ENCODE peak calls at places on chromosomes 3 and 15, in five cellular contexts. A is mammary epithelial cell; K is OCI-M1; T is naive thymus-derived CD4-positive, alpha-beta T cell; B is activated T-cell treated with anti-CD3 and anti-CD28 coated beads for 1 hour. M is an unnamed sample.

GRCh38 chr3:89238836-89239235 is 131.4 kb downstream of the EPHA3 start:
- DNase-seq in K (peak), B (no peak), T (no peak), A (no peak), M (no peak)

GRCh38 chr15:39028069-39028468 is 463.5 kb upstream of the RASGRP1 start:
- DNase-seq in A (peak), K (no peak), T (no peak), B (no peak), M (no peak)

GRCh38 chr15:75174736-75175135 is 26.9 kb upstream of the C15orf39 start:
- DNase-seq in B (no peak), K (no peak), T (no peak), A (no peak), M (no peak)

GRCh38 chr3:104553121-104553520 is 813.6 kb upstream of the ALCAM start:
- DNase-seq in T (no peak), B (no peak), A (no peak), K (no peak), M (no peak)

GRCh38 chr3:58452176-58452575 is 18.5 kb upstream of the PDHB start:
- DNase-seq in T (no peak), A (no peak), B (no peak), K (no peak), M (no peak)

GRCh38 chr15:101127503-101128076 is 124.3 kb downstream of the CHSY1 start:
- DNase-seq in A (peak), B (no peak), T (peak), K (peak), M (peak)

GRCh38 chr3:44114142-44114541 is 127.5 kb upstream of the TOPAZ1 start:
- DNase-seq in K (peak), T (peak), A (no peak), B (peak), M (peak)

GRCh38 chr3:79297242-79297641 is 470.6 kb downstream of the ROBO1 start:
- DNase-seq in A (peak), B (no peak), T (no peak), K (peak), M (no peak)

GRCh38 chr15:32861741-32862140 is 143.9 kb downstream of the GREM1 start:
- DNase-seq in T (no peak), A (peak), K (no peak), B (no peak), M (peak)

GRCh38 chr3:12170207-12170606 is 11.5 kb upstream of the TIMP4 start:
- DNase-seq in B (no peak), K (peak), T (no peak), A (no peak), M (no peak)

GRCh38 chr15:95032181-95032580 is 800.8 kb downstream of the MCTP2 start:
- DNase-seq in T (no peak), B (no peak), K (no peak), A (no peak), M (no peak)

GRCh38 chr15:60070838-60071493 is 66.9 kb downstream of the FOXB1 start:
- DNase-seq in K (no peak), A (peak), T (no peak), B (no peak), M (no peak)

GRCh38 chr15:94610069-94610863 is 378.9 kb downstream of the MCTP2 start:
- DNase-seq in A (no peak), B (no peak), T (no peak), K (no peak), M (no peak)

GRCh38 chr3:119405315-119405714 is 58.1 kb downstream of the TMEM39A start:
- DNase-seq in B (no peak), T (no peak), K (no peak), A (no peak), M (no peak)

GRCh38 chr15:99326235-99326634 is 75.0 kb downstream of the LRRC28 start:
- DNase-seq in K (no peak), B (no peak), T (no peak), A (peak), M (no peak)

GRCh38 chr15:75947117-75947516 is 43.4 kb downstream of the FBXO22 start:
- DNase-seq in T (no peak), B (no peak), K (no peak), A (peak), M (no peak)

GRCh38 chr3:137121704-137122314 is 164.0 kb downstream of the IL20RB start:
- DNase-seq in T (peak), K (peak), B (no peak), A (peak), M (no peak)

GRCh38 chr3:152276688-152277087 is 8.0 kb downstream of the MBNL1 start:
- DNase-seq in B (no peak), K (peak), A (no peak), T (no peak), M (no peak)

GRCh38 chr15:78620839-78621421 is at the start of gene CHRNA3:
- DNase-seq in T (no peak), K (no peak), A (no peak), B (no peak), M (no peak)

GRCh38 chr3:146655333-146655996 is 50.3 kb upstream of the PLSCR5 start:
- DNase-seq in A (no peak), B (no peak), K (no peak), T (no peak), M (no peak)

GRCh38 chr3:129226374-129226773 is 23.0 kb upstream of the COPG1 start:
- DNase-seq in A (peak), B (no peak), T (no peak), K (peak), M (no peak)

GRCh38 chr15:100959066-100960050 is 40.2 kb downstream of the LRRK1 start:
- DNase-seq in A (no peak), B (no peak), T (no peak), K (no peak), M (no peak)

GRCh38 chr3:177802151-177802900 is 605.0 kb upstream of the TBL1XR1 start:
- DNase-seq in T (no peak), K (no peak), A (peak), B (no peak), M (no peak)

GRCh38 chr15:100728371-100729201 is 126.2 kb downstream of the ASB7 start:
- DNase-seq in T (no peak), K (no peak), B (no peak), A (no peak), M (no peak)

GRCh38 chr3:193775421-193776077 is 182.5 kb downstream of the OPA1 start:
- DNase-seq in A (no peak), B (no peak), K (no peak), T (no peak), M (no peak)

GRCh38 chr15:44325568-44325967 is 37.0 kb downstream of the GOLM2 start:
- DNase-seq in B (no peak), T (no peak), K (no peak), A (no peak), M (no peak)

GRCh38 chr15:41018534-41018933 is 65.3 kb downstream of the CHAC1 start:
- DNase-seq in T (no peak), B (no peak), A (peak), K (no peak), M (no peak)

GRCh38 chr15:101000271-101000681 is 81.1 kb downstream of the LRRK1 start:
- DNase-seq in A (no peak), T (no peak), B (no peak), K (no peak), M (no peak)

M was measured in B cell.